ENCODE peak calls at places on chromosomes 4 and X, in ten cellular contexts. One of them, this sample, is unnamed.

GRCh38 chr4:41301137-41301536 is 44.4 kb downstream of the UCHL1 start:
- DNase-seq in AG10803: no peak
- DNase-seq in cardiac muscle cell: no peak
- DNase-seq in CD8-positive, alpha-beta T cell: no peak
- DNase-seq in hepatocyte: no peak
- DNase-seq in esophagus squamous epithelium: no peak
- DNase-seq in fibroblast of mammary gland: no peak
- DNase-seq in WTC11: no peak
- DNase-seq in right lobe of liver: no peak
- DNase-seq in GM13977: no peak
- DNase-seq in this sample: no peak

GRCh38 chrX:49876750-49877149 is 2.5 kb upstream of the USP27X start:
- DNase-seq in AG10803: peak
- DNase-seq in cardiac muscle cell: peak
- DNase-seq in CD8-positive, alpha-beta T cell: no peak
- DNase-seq in hepatocyte: peak
- DNase-seq in esophagus squamous epithelium: no peak
- DNase-seq in fibroblast of mammary gland: peak
- DNase-seq in WTC11: no peak
- DNase-seq in right lobe of liver: no peak
- DNase-seq in GM13977: peak
- DNase-seq in this sample: no peak

GRCh38 chrX:2451456-2452316 is 49.1 kb downstream of the DHRSX start:
- DNase-seq in AG10803: peak
- DNase-seq in cardiac muscle cell: peak
- DNase-seq in CD8-positive, alpha-beta T cell: no peak
- DNase-seq in hepatocyte: no peak
- DNase-seq in esophagus squamous epithelium: no peak
- DNase-seq in fibroblast of mammary gland: peak
- DNase-seq in WTC11: peak
- DNase-seq in right lobe of liver: no peak
- DNase-seq in GM13977: no peak
- DNase-seq in this sample: no peak

GRCh38 chrX:21802054-21802660 is 37.3 kb upstream of the MBTPS2 start:
- DNase-seq in AG10803: no peak
- DNase-seq in cardiac muscle cell: no peak
- DNase-seq in CD8-positive, alpha-beta T cell: no peak
- DNase-seq in hepatocyte: peak
- DNase-seq in esophagus squamous epithelium: no peak
- DNase-seq in fibroblast of mammary gland: no peak
- DNase-seq in WTC11: no peak
- DNase-seq in right lobe of liver: no peak
- DNase-seq in GM13977: no peak
- DNase-seq in this sample: no peak

GRCh38 chr4:138919094-138919936 is 96.3 kb upstream of the NOCT start:
- DNase-seq in AG10803: peak
- DNase-seq in cardiac muscle cell: peak
- DNase-seq in CD8-positive, alpha-beta T cell: peak
- DNase-seq in hepatocyte: peak
- DNase-seq in esophagus squamous epithelium: no peak
- DNase-seq in fibroblast of mammary gland: peak
- DNase-seq in WTC11: peak
- DNase-seq in right lobe of liver: peak
- DNase-seq in GM13977: no peak
- DNase-seq in this sample: no peak

GRCh38 chr4:113952452-113953029 is 26.9 kb downstream of the ARSJ start:
- DNase-seq in AG10803: peak
- DNase-seq in cardiac muscle cell: peak
- DNase-seq in CD8-positive, alpha-beta T cell: no peak
- DNase-seq in hepatocyte: peak
- DNase-seq in esophagus squamous epithelium: no peak
- DNase-seq in fibroblast of mammary gland: peak
- DNase-seq in WTC11: peak
- DNase-seq in right lobe of liver: no peak
- DNase-seq in GM13977: peak
- DNase-seq in this sample: no peak

GRCh38 chrX:116667760-116668159 is 205.0 kb upstream of the CT83 start:
- DNase-seq in AG10803: no peak
- DNase-seq in cardiac muscle cell: no peak
- DNase-seq in CD8-positive, alpha-beta T cell: no peak
- DNase-seq in hepatocyte: no peak
- DNase-seq in esophagus squamous epithelium: no peak
- DNase-seq in fibroblast of mammary gland: no peak
- DNase-seq in WTC11: no peak
- DNase-seq in right lobe of liver: no peak
- DNase-seq in GM13977: no peak
- DNase-seq in this sample: no peak

GRCh38 chr4:46386570-46386969 is 3.4 kb downstream of the GABRA2 start:
- DNase-seq in AG10803: no peak
- DNase-seq in cardiac muscle cell: no peak
- DNase-seq in CD8-positive, alpha-beta T cell: no peak
- DNase-seq in hepatocyte: peak
- DNase-seq in esophagus squamous epithelium: no peak
- DNase-seq in fibroblast of mammary gland: peak
- DNase-seq in WTC11: peak
- DNase-seq in right lobe of liver: no peak
- DNase-seq in GM13977: no peak
- DNase-seq in this sample: no peak

GRCh38 chrX:56068274-56068758 is 163.8 kb upstream of the KLF8 start:
- DNase-seq in AG10803: no peak
- DNase-seq in cardiac muscle cell: no peak
- DNase-seq in CD8-positive, alpha-beta T cell: no peak
- DNase-seq in hepatocyte: no peak
- DNase-seq in esophagus squamous epithelium: no peak
- DNase-seq in fibroblast of mammary gland: no peak
- DNase-seq in WTC11: no peak
- DNase-seq in right lobe of liver: no peak
- DNase-seq in GM13977: no peak
- DNase-seq in this sample: no peak

GRCh38 chrX:138756234-138756633 is 44.7 kb upstream of the FGF13 start:
- DNase-seq in AG10803: peak
- DNase-seq in cardiac muscle cell: peak
- DNase-seq in CD8-positive, alpha-beta T cell: no peak
- DNase-seq in hepatocyte: peak
- DNase-seq in esophagus squamous epithelium: no peak
- DNase-seq in fibroblast of mammary gland: peak
- DNase-seq in WTC11: peak
- DNase-seq in right lobe of liver: peak
- DNase-seq in GM13977: no peak
- DNase-seq in this sample: no peak

GRCh38 chr4:88518911-88519310 is 4.7 kb downstream of the PYURF start:
- DNase-seq in AG10803: no peak
- DNase-seq in cardiac muscle cell: no peak
- DNase-seq in CD8-positive, alpha-beta T cell: no peak
- DNase-seq in hepatocyte: no peak
- DNase-seq in esophagus squamous epithelium: no peak
- DNase-seq in fibroblast of mammary gland: no peak
- DNase-seq in WTC11: no peak
- DNase-seq in right lobe of liver: no peak
- DNase-seq in GM13977: no peak
- DNase-seq in this sample: no peak

GRCh38 chr4:102438873-102439614 is 62.1 kb upstream of the NFKB1 start:
- DNase-seq in AG10803: peak
- DNase-seq in cardiac muscle cell: peak
- DNase-seq in CD8-positive, alpha-beta T cell: no peak
- DNase-seq in hepatocyte: peak
- DNase-seq in esophagus squamous epithelium: no peak
- DNase-seq in fibroblast of mammary gland: peak
- DNase-seq in WTC11: no peak
- DNase-seq in right lobe of liver: no peak
- DNase-seq in GM13977: no peak
- DNase-seq in this sample: no peak

GRCh38 chr4:182575225-182575624 is 332.0 kb downstream of the TENM3 start:
- DNase-seq in AG10803: no peak
- DNase-seq in cardiac muscle cell: no peak
- DNase-seq in CD8-positive, alpha-beta T cell: no peak
- DNase-seq in hepatocyte: no peak
- DNase-seq in esophagus squamous epithelium: no peak
- DNase-seq in fibroblast of mammary gland: no peak
- DNase-seq in WTC11: no peak
- DNase-seq in right lobe of liver: no peak
- DNase-seq in GM13977: no peak
- DNase-seq in this sample: no peak

GRCh38 chrX:40061005-40061404 is 36.8 kb downstream of the BCOR start:
- DNase-seq in AG10803: no peak
- DNase-seq in cardiac muscle cell: no peak
- DNase-seq in CD8-positive, alpha-beta T cell: peak
- DNase-seq in hepatocyte: no peak
- DNase-seq in esophagus squamous epithelium: no peak
- DNase-seq in fibroblast of mammary gland: no peak
- DNase-seq in WTC11: no peak
- DNase-seq in right lobe of liver: no peak
- DNase-seq in GM13977: no peak
- DNase-seq in this sample: no peak

DNA sequence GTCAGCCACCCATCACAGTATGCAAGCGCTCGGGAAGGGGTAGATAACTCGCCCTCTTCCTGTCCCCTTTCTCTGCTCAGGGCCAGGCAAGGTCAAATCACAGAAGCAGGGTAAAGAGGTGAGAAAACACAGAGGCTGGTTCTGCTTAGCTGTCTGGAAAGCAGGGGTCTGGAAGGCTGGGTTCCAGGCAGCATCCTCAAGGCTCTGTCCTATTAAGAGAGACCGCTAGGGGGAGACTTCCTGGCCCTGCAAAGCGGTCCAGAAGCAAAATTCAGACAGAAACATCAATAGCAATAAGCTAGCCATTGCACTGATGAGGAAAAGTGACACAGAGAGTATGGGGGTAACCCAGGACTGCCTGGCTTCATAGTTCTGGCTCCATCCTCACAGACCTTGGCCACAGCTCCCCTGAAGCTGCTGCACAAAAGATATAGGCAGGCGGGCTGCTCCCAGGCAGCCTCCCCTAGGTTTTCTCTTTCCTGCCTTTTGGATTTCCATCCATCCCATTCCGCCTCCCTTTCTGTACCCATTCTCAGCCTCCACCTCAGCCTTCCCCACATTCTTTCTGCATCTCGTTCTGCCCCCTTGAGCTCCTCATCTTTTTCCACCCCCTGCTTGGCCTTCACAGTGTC is 308.5 kb downstream of the EVC2 start:
- DNase-seq in AG10803: peak
- DNase-seq in cardiac muscle cell: peak
- DNase-seq in CD8-positive, alpha-beta T cell: no peak
- DNase-seq in hepatocyte: peak
- DNase-seq in esophagus squamous epithelium: no peak
- DNase-seq in fibroblast of mammary gland: peak
- DNase-seq in WTC11: peak
- DNase-seq in right lobe of liver: no peak
- DNase-seq in GM13977: no peak
- DNase-seq in this sample: no peak
- TF ChIP-seq CTCF in AG10803: peak
- TF ChIP-seq CTCF in cardiac muscle cell: peak
- TF ChIP-seq CTCF in CD8-positive, alpha-beta T cell: no peak
- TF ChIP-seq CTCF in hepatocyte: peak
- TF ChIP-seq CTCF in esophagus squamous epithelium: peak
- TF ChIP-seq CTCF in fibroblast of mammary gland: peak
- TF ChIP-seq CTCF in WTC11: peak
- TF ChIP-seq CTCF in right lobe of liver: peak
- TF ChIP-seq CTCF in GM13977: peak
- TF ChIP-seq CTCF in this sample: no peak

GRCh38 chrX:42715689-42716022 is 62.3 kb downstream of the PPP1R2C start:
- DNase-seq in AG10803: no peak
- DNase-seq in cardiac muscle cell: no peak
- DNase-seq in CD8-positive, alpha-beta T cell: no peak
- DNase-seq in hepatocyte: no peak
- DNase-seq in esophagus squamous epithelium: no peak
- DNase-seq in fibroblast of mammary gland: no peak
- DNase-seq in WTC11: no peak
- DNase-seq in right lobe of liver: no peak
- DNase-seq in GM13977: no peak
- DNase-seq in this sample: no peak
- TF ChIP-seq CTCF in AG10803: no peak
- TF ChIP-seq CTCF in cardiac muscle cell: no peak
- TF ChIP-seq CTCF in CD8-positive, alpha-beta T cell: no peak
- TF ChIP-seq CTCF in hepatocyte: no peak
- TF ChIP-seq CTCF in esophagus squamous epithelium: no peak
- TF ChIP-seq CTCF in fibroblast of mammary gland: no peak
- TF ChIP-seq CTCF in WTC11: no peak
- TF ChIP-seq CTCF in right lobe of liver: no peak
- TF ChIP-seq CTCF in GM13977: no peak
- TF ChIP-seq CTCF in this sample: no peak

GRCh38 chr4:5888222-5888701 is 4.6 kb downstream of the CRMP1 start:
- DNase-seq in AG10803: no peak
- DNase-seq in cardiac muscle cell: no peak
- DNase-seq in CD8-positive, alpha-beta T cell: no peak
- DNase-seq in hepatocyte: peak
- DNase-seq in esophagus squamous epithelium: no peak
- DNase-seq in fibroblast of mammary gland: no peak
- DNase-seq in WTC11: peak
- DNase-seq in right lobe of liver: no peak
- DNase-seq in GM13977: no peak
- DNase-seq in this sample: no peak

GRCh38 chr4:5887361-5888221 is 5.3 kb downstream of the CRMP1 start:
- DNase-seq in AG10803: no peak
- DNase-seq in cardiac muscle cell: no peak
- DNase-seq in CD8-positive, alpha-beta T cell: no peak
- DNase-seq in hepatocyte: peak
- DNase-seq in esophagus squamous epithelium: no peak
- DNase-seq in fibroblast of mammary gland: no peak
- DNase-seq in WTC11: peak
- DNase-seq in right lobe of liver: no peak
- DNase-seq in GM13977: no peak
- DNase-seq in this sample: no peak

GRCh38 chr4:5885733-5886132 is 7.2 kb downstream of the CRMP1 start:
- DNase-seq in AG10803: no peak
- DNase-seq in cardiac muscle cell: no peak
- DNase-seq in CD8-positive, alpha-beta T cell: no peak
- DNase-seq in hepatocyte: no peak
- DNase-seq in esophagus squamous epithelium: no peak
- DNase-seq in fibroblast of mammary gland: no peak
- DNase-seq in WTC11: no peak
- DNase-seq in right lobe of liver: no peak
- DNase-seq in GM13977: no peak
- DNase-seq in this sample: no peak

GRCh38 chr4:5888706-5889696 is 3.9 kb downstream of the CRMP1 start:
- DNase-seq in AG10803: no peak
- DNase-seq in cardiac muscle cell: no peak
- DNase-seq in CD8-positive, alpha-beta T cell: no peak
- DNase-seq in hepatocyte: peak
- DNase-seq in esophagus squamous epithelium: no peak
- DNase-seq in fibroblast of mammary gland: no peak
- DNase-seq in WTC11: no peak
- DNase-seq in right lobe of liver: no peak
- DNase-seq in GM13977: no peak
- DNase-seq in this sample: no peak

GRCh38 chr4:5887011-5887360 is 5.9 kb downstream of the CRMP1 start:
- DNase-seq in AG10803: no peak
- DNase-seq in cardiac muscle cell: no peak
- DNase-seq in CD8-positive, alpha-beta T cell: no peak
- DNase-seq in hepatocyte: no peak
- DNase-seq in esophagus squamous epithelium: no peak
- DNase-seq in fibroblast of mammary gland: no peak
- DNase-seq in WTC11: no peak
- DNase-seq in right lobe of liver: no peak
- DNase-seq in GM13977: no peak
- DNase-seq in this sample: no peak
- TF ChIP-seq CTCF in AG10803: no peak
- TF ChIP-seq CTCF in cardiac muscle cell: no peak
- TF ChIP-seq CTCF in CD8-positive, alpha-beta T cell: no peak
- TF ChIP-seq CTCF in hepatocyte: no peak
- TF ChIP-seq CTCF in esophagus squamous epithelium: no peak
- TF ChIP-seq CTCF in fibroblast of mammary gland: no peak
- TF ChIP-seq CTCF in WTC11: no peak
- TF ChIP-seq CTCF in right lobe of liver: no peak
- TF ChIP-seq CTCF in GM13977: no peak
- TF ChIP-seq CTCF in this sample: no peak

GRCh38 chr4:111847256-111848108 is 297.8 kb upstream of the FAM241A start:
- DNase-seq in AG10803: peak
- DNase-seq in cardiac muscle cell: peak
- DNase-seq in CD8-positive, alpha-beta T cell: no peak
- DNase-seq in hepatocyte: peak
- DNase-seq in esophagus squamous epithelium: no peak
- DNase-seq in fibroblast of mammary gland: peak
- DNase-seq in WTC11: no peak
- DNase-seq in right lobe of liver: no peak
- DNase-seq in GM13977: no peak
- DNase-seq in this sample: no peak
- TF ChIP-seq CTCF in AG10803: peak
- TF ChIP-seq CTCF in cardiac muscle cell: no peak
- TF ChIP-seq CTCF in CD8-positive, alpha-beta T cell: no peak
- TF ChIP-seq CTCF in hepatocyte: peak
- TF ChIP-seq CTCF in esophagus squamous epithelium: no peak
- TF ChIP-seq CTCF in fibroblast of mammary gland: peak
- TF ChIP-seq CTCF in WTC11: peak
- TF ChIP-seq CTCF in right lobe of liver: peak
- TF ChIP-seq CTCF in GM13977: no peak
- TF ChIP-seq CTCF in this sample: no peak

This sample was measured in natural killer cell.